ENCODE peak calls at places on chromosomes 7 and 10, in seven cellular contexts. F is endothelial cell of umbilical vein, Q is body of pancreas, K is SK-N-SH, Z is foreskin keratinocyte, P is OCI-LY7, C is substantia nigra. I is an unnamed sample.
A peak's percentile ranks its signal among the peaks of the same experiment; 100 is the strongest.

GRCh38 chr10:23280420-23281043 is 64.1 kb downstream of the C10orf67 start:
- DNase-seq in K (no peak), C (no peak), Z (no peak), Q (no peak), F (no peak), P (no peak), I (no peak)

GRCh38 chr7:33841658-33842057 is 63.7 kb upstream of the BMPER start:
- DNase-seq in P (no peak), C (peak; percentile 52), F (peak; percentile 5), Q (peak; percentile 14), Z (peak; percentile 61), K (no peak), I (peak; percentile 33)

GRCh38 chr7:78605131-78605530 is 806.6 kb downstream of the PHTF2 start:
- DNase-seq in Q (no peak), P (no peak), F (no peak), C (no peak), Z (no peak), K (no peak), I (no peak)

GRCh38 chr10:101031796-101032636 is 982 bp downstream of the SFXN3 start:
- DNase-seq in P (no peak), K (peak; percentile 80), C (peak; percentile 92), F (no peak), Q (peak; percentile 70), Z (no peak), I (no peak)

GRCh38 chr7:101936612-101937231 is 119.3 kb downstream of the CUX1 start:
- DNase-seq in P (peak; percentile 27), K (no peak), F (peak; percentile 34), Q (no peak), C (peak; percentile 71), Z (no peak), I (no peak)

GRCh38 chr10:128766915-128767314 is 640.7 kb upstream of the MKI67 start:
- DNase-seq in K (no peak), Z (no peak), Q (no peak), P (no peak), C (no peak), F (no peak), I (no peak)

GRCh38 chr7:5704534-5704922 is 76.9 kb downstream of the RNF216 start:
- DNase-seq in C (peak; percentile 69), P (peak; percentile 74), Z (peak; percentile 65), F (peak; percentile 87), K (peak; percentile 75), Q (peak; percentile 88), I (no peak)

GRCh38 chr7:11290859-11291258 is 317.2 kb downstream of the PHF14 start:
- DNase-seq in F (no peak), Q (no peak), Z (no peak), C (no peak), K (no peak), P (no peak), I (no peak)

GRCh38 chr7:157125376-157126223 is 13.1 kb upstream of the UBE3C start:
- DNase-seq in P (no peak), C (no peak), Z (no peak), Q (no peak), K (no peak), F (no peak), I (no peak)

GRCh38 chr7:101185258-101185839 is 5.3 kb upstream of the NAT16 start:
- DNase-seq in K (no peak), C (no peak), Q (no peak), Z (peak; percentile 49), F (no peak), P (no peak), I (no peak)

GRCh38 chr10:84537447-84537931 is 209.1 kb downstream of the CCSER2 start:
- DNase-seq in F (peak; percentile 70), C (peak; percentile 43), Z (peak; percentile 39), P (peak; percentile 70), K (peak; percentile 85), Q (peak; percentile 69), I (no peak)

GRCh38 chr10:110916554-110917346 is 2.2 kb downstream of the BBIP1 start:
- DNase-seq in F (peak; percentile 12), P (no peak), Z (no peak), Q (no peak), K (no peak), C (no peak), I (no peak)

GRCh38 chr7:113087278-113087998 is 811 bp upstream of the GPR85 start:
- DNase-seq in C (peak; percentile 21), K (peak; percentile 84), Z (peak; percentile 86), Q (no peak), F (peak; percentile 81), P (no peak), I (peak; percentile 43)

GRCh38 chr7:64098-64521 is 128.3 kb upstream of the FAM20C start:
- DNase-seq in Z (peak; percentile 10), K (peak; percentile 78), C (peak; percentile 29), P (peak; percentile 22), F (peak; percentile 49), Q (peak; percentile 74), I (no peak)

GRCh38 chr7:30470163-30470770 is 8.3 kb downstream of the NOD1 start:
- DNase-seq in Z (no peak), P (no peak), Q (peak; percentile 28), F (peak; percentile 69), C (peak; percentile 65), K (no peak), I (no peak)

GRCh38 chr10:98055875-98056516 is 25.6 kb upstream of the CRTAC1 start:
- DNase-seq in F (peak; percentile 18), P (peak; percentile 72), C (no peak), Z (peak; percentile 13), Q (peak; percentile 13), K (no peak), I (no peak)

GRCh38 chr10:116674901-116675423 is 54.2 kb downstream of the PNLIPRP2 start:
- DNase-seq in Q (no peak), F (no peak), P (no peak), K (no peak), Z (no peak), C (no peak), I (no peak)

GRCh38 chr10:63204667-63205391 is 71.7 kb downstream of the NRBF2 start:
- DNase-seq in Z (no peak), P (no peak), K (no peak), F (no peak), Q (no peak), C (no peak), I (no peak)

GRCh38 chr7:79785556-79785955 is 332.1 kb upstream of the MAGI2 start:
- DNase-seq in P (no peak), K (no peak), Z (no peak), F (no peak), C (no peak), Q (no peak), I (no peak)

GRCh38 chr7:157699357-157700013 is 362.7 kb downstream of the DNAJB6 start:
- DNase-seq in P (no peak), Q (no peak), F (no peak), Z (no peak), K (no peak), C (no peak), I (no peak)

GRCh38 chr10:74738985-74739567 is 87.3 kb upstream of the KAT6B start:
- DNase-seq in K (no peak), F (peak; percentile 57), Q (peak; percentile 20), Z (no peak), C (no peak), P (peak; percentile 85), I (no peak)

GRCh38 chr7:157006205-157006747 is 4.2 kb downstream of the MNX1 start:
- DNase-seq in Q (peak; percentile 37), Z (no peak), K (peak; percentile 47), C (no peak), P (no peak), F (no peak), I (no peak)

GRCh38 chr10:43873717-43874116 is 225.0 kb upstream of the ZNF32 start:
- DNase-seq in Z (no peak), F (no peak), Q (no peak), K (no peak), C (no peak), P (no peak), I (no peak)

GRCh38 chr7:131999193-131999592 is 442.8 kb upstream of the PODXL start:
- DNase-seq in Z (no peak), F (no peak), P (no peak), K (no peak), Q (no peak), C (no peak), I (no peak)

GRCh38 chr7:64799-65430 is 127.5 kb upstream of the FAM20C start:
- DNase-seq in C (peak; percentile 27), Q (peak; percentile 14), K (no peak), Z (no peak), P (no peak), F (no peak), I (no peak)

GRCh38 chr10:15258255-15258654 is 89.8 kb upstream of the NMT2 start:
- DNase-seq in Q (no peak), Z (no peak), P (no peak), C (no peak), F (no peak), K (no peak), I (no peak)

GRCh38 chr7:82562716-82563404 is 119.3 kb upstream of the CACNA2D1 start:
- DNase-seq in P (no peak), Z (peak; percentile 25), F (no peak), C (no peak), K (no peak), Q (no peak), I (no peak)

GRCh38 chr7:103317009-103317408 is 19.8 kb downstream of the PMPCB start:
- DNase-seq in Q (no peak), F (no peak), Z (no peak), P (no peak), K (no peak), C (no peak), I (no peak)
- H3K27ac ChIP-seq in Q (no peak overlapping the region), F (no peak overlapping the region), Z (no peak overlapping the region), P (no peak overlapping the region), K (peak overlapping the region; percentile 11), C (no peak overlapping the region), I (no peak overlapping the region)

DNA sequence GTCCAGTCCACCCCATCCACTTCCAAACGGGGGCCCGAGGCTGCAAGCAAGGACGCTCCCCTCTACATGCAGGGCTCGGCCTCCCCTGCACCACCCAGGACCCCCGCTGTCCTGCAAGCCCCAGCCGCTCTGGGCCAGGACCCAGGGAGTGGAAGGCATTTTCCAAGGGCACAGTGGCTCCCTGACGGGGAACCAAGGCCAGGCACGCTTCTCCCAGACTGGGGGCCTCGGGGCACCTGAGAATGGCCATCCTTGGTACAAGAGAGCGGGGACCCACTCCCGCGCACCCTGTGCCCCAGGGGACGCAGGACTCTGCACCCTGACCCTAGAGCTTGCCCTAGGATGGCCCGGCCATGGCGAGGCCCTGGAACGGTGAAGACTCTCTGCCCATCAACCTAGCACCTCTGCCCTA is 545 bp upstream of the AKR1E2 start:
- DNase-seq in C (no peak), K (no peak), Z (no peak), F (no peak), Q (no peak), P (no peak), I (no peak)
- H3K27ac ChIP-seq in C (no peak overlapping the region), K (peak overlapping the region; percentile 71), Z (no peak overlapping the region), F (no peak overlapping the region), Q (no peak overlapping the region), P (no peak overlapping the region), I (no peak overlapping the region)

GRCh38 chr10:12332572-12333381 is 16.6 kb upstream of the CAMK1D start:
- DNase-seq in F (no peak), C (no peak), P (no peak), Z (no peak), Q (no peak), K (no peak), I (no peak)
- H3K27ac ChIP-seq in F (no peak overlapping the region), C (no peak overlapping the region), P (no peak overlapping the region), Z (peak overlapping the region; percentile 67), Q (peak overlapping the region; percentile 40), K (peak overlapping the region; percentile 76), I (peak overlapping the region; percentile 70)

DNA sequence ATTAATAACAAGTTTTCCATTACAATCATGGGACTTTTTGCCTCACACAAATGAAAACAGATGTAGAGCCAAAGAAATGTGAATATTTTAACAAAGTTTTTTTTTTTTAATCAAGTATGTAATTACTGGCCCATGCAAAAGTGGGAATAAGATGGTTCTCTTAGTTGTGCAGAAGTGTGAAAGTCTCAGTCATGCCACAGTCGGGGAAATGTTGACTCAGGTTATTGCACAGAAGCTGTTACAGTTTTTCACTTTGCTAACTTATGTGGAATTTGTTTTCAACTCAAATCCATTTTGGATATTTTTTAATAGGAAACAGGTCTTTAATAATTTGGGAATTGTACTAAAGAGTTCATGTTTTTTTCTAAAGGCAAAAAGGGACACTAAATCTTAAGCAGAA is 44.0 kb upstream of the CAV2 start:
- DNase-seq in K (no peak), F (no peak), P (no peak), C (no peak), Q (no peak), Z (no peak), I (no peak)
- H3K27ac ChIP-seq in K (peak overlapping the region; percentile 68), F (no peak overlapping the region), P (no peak overlapping the region), C (no peak overlapping the region), Q (no peak overlapping the region), Z (no peak overlapping the region), I (peak overlapping the region; percentile 6)

I was measured in epithelial cell of prostate.